ENCODE peak calls at places on chromosomes 1 and 21, in seven cellular contexts. G, J, K, L, C, N and T are unnamed samples.

GRCh38 chr1:243791586-243792267 is 58.3 kb downstream of the AKT3 start:
- DNase-seq in G (no peak), J (peak), K (no peak), L (no peak), C (no peak), N (no peak), T (no peak)

GRCh38 chr1:71473331-71473730 is 392.5 kb upstream of the ZRANB2 start:
- DNase-seq in G (no peak), J (no peak), K (no peak), L (no peak), C (no peak), N (no peak), T (no peak)

GRCh38 chr1:200429221-200429751 is 19.4 kb upstream of the ZNF281 start:
- DNase-seq in G (peak), J (no peak), K (no peak), L (no peak), C (no peak), N (no peak), T (peak)

GRCh38 chr1:214566158-214567104 is 15.0 kb upstream of the PTPN14 start:
- DNase-seq in G (peak), J (no peak), K (peak), L (peak), C (no peak), N (no peak), T (no peak)

GRCh38 chr1:50976890-50977574 is 7.0 kb downstream of the CDKN2C start:
- DNase-seq in G (peak), J (peak), K (peak), L (no peak), C (no peak), N (peak), T (peak)

GRCh38 chr1:93770640-93771039 is 89.0 kb upstream of the BCAR3 start:
- DNase-seq in G (no peak), J (no peak), K (no peak), L (no peak), C (no peak), N (no peak), T (no peak)

GRCh38 chr1:201072922-201073321 is 39.3 kb downstream of the CACNA1S start:
- DNase-seq in G (no peak), J (peak), K (no peak), L (no peak), C (no peak), N (no peak), T (no peak)

GRCh38 chr1:69263982-69264381 is 303.7 kb upstream of the LRRC7 start:
- DNase-seq in G (no peak), J (peak), K (no peak), L (no peak), C (no peak), N (peak), T (no peak)

GRCh38 chr21:45293726-45294401 is 6.2 kb upstream of the POFUT2 start:
- DNase-seq in G (no peak), J (no peak), K (no peak), L (no peak), C (peak), N (no peak), T (peak)

GRCh38 chr1:177943999-177944672 is 25.7 kb downstream of the SEC16B start:
- DNase-seq in G (no peak), J (no peak), K (no peak), L (no peak), C (no peak), N (no peak), T (no peak)

GRCh38 chr1:171433451-171433850 is 51.9 kb upstream of the PRRC2C start:
- DNase-seq in G (peak), J (no peak), K (no peak), L (peak), C (no peak), N (no peak), T (peak)

GRCh38 chr1:20483833-20484525 is 2.0 kb downstream of the CAMK2N1 start:
- DNase-seq in G (peak), J (peak), K (no peak), L (no peak), C (peak), N (no peak), T (peak)

GRCh38 chr1:998051-998821 is 1.7 kb downstream of the HES4 start:
- DNase-seq in G (no peak), J (no peak), K (no peak), L (no peak), C (peak), N (no peak), T (no peak)

GRCh38 chr1:183807549-183808168 is 2.7 kb downstream of the RGL1 start:
- DNase-seq in G (peak), J (peak), K (no peak), L (no peak), C (no peak), N (peak), T (peak)

GRCh38 chr1:220966874-220967631 is 87.8 kb downstream of the HLX start:
- DNase-seq in G (peak), J (no peak), K (no peak), L (no peak), C (no peak), N (no peak), T (no peak)

GRCh38 chr1:221606216-221606615 is 135.7 kb downstream of the DUSP10 start:
- DNase-seq in G (no peak), J (no peak), K (no peak), L (no peak), C (no peak), N (no peak), T (no peak)

GRCh38 chr1:203264052-203264501 is 34.6 kb upstream of the CHIT1 start:
- DNase-seq in G (no peak), J (no peak), K (no peak), L (no peak), C (no peak), N (no peak), T (no peak)

GRCh38 chr1:231536099-231536498 is 7.6 kb downstream of the TSNAX start:
- DNase-seq in G (no peak), J (no peak), K (no peak), L (no peak), C (no peak), N (no peak), T (no peak)

GRCh38 chr1:116472431-116472961 is 98.3 kb downstream of the CD58 start:
- DNase-seq in G (no peak), J (no peak), K (no peak), L (no peak), C (no peak), N (no peak), T (no peak)

GRCh38 chr1:206803221-206803730 is 31.0 kb upstream of the IL10 start:
- DNase-seq in G (no peak), J (no peak), K (peak), L (no peak), C (no peak), N (no peak), T (no peak)

GRCh38 chr21:37166733-37167132 is 93.7 kb downstream of the TTC3 start:
- DNase-seq in G (peak), J (no peak), K (no peak), L (no peak), C (no peak), N (no peak), T (no peak)

GRCh38 chr21:38819719-38820147 is 14.0 kb downstream of the ETS2 start:
- DNase-seq in G (peak), J (no peak), K (no peak), L (no peak), C (no peak), N (no peak), T (peak)

GRCh38 chr1:31607360-31607759 is 10.1 kb upstream of the HCRTR1 start:
- DNase-seq in G (no peak), J (no peak), K (no peak), L (no peak), C (no peak), N (no peak), T (no peak)

GRCh38 chr1:19028110-19028509 is 71.6 kb upstream of the IFFO2 start:
- DNase-seq in G (no peak), J (no peak), K (no peak), L (no peak), C (no peak), N (no peak), T (no peak)

GRCh38 chr1:14377386-14377785 is 221.1 kb upstream of the KAZN start:
- DNase-seq in G (no peak), J (no peak), K (no peak), L (no peak), C (no peak), N (no peak), T (no peak)

GRCh38 chr1:17655922-17656321 is 99.2 kb upstream of the ACTL8 start:
- DNase-seq in G (no peak), J (no peak), K (no peak), L (no peak), C (no peak), N (no peak), T (no peak)

GRCh38 chr1:84582802-84583587 is 8.8 kb upstream of the CTBS start:
- DNase-seq in G (no peak), J (no peak), K (no peak), L (no peak), C (no peak), N (no peak), T (peak)

GRCh38 chr1:100250807-100251206 is 1.2 kb upstream of the DBT start:
- DNase-seq in G (no peak), J (no peak), K (no peak), L (no peak), C (no peak), N (no peak), T (no peak)

GRCh38 chr1:175005085-175005783 is 5.5 kb downstream of the CACYBP start:
- DNase-seq in G (no peak), J (no peak), K (no peak), L (no peak), C (no peak), N (no peak), T (no peak)

GRCh38 chr1:234610582-234611152 is 689 bp upstream of the IRF2BP2 start:
- DNase-seq in G (peak), J (peak), K (peak), L (peak), C (peak), N (peak), T (peak)

GRCh38 chr1:206890690-206891089 is 6.6 kb upstream of the IL24 start:
- DNase-seq in G (peak), J (peak), K (no peak), L (no peak), C (no peak), N (peak), T (peak)

GRCh38 chr1:242185728-242186127 is 186.8 kb upstream of the MAP1LC3C start:
- DNase-seq in G (no peak), J (no peak), K (no peak), L (no peak), C (no peak), N (no peak), T (no peak)

GRCh38 chr1:116934586-116935207 is 25.0 kb downstream of the PTGFRN start:
- DNase-seq in G (no peak), J (no peak), K (no peak), L (no peak), C (no peak), N (no peak), T (no peak)

GRCh38 chr1:244347942-244348341 is 103.8 kb downstream of the ADSS2 start:
- DNase-seq in G (peak), J (no peak), K (no peak), L (no peak), C (no peak), N (no peak), T (peak)

GRCh38 chr1:244651956-244652698 is 799 bp upstream of the DESI2 start:
- DNase-seq in G (no peak), J (no peak), K (no peak), L (no peak), C (no peak), N (no peak), T (no peak)

GRCh38 chr1:30778979-30779293 is 21.4 kb upstream of the LAPTM5 start:
- DNase-seq in G (no peak), J (no peak), K (no peak), L (no peak), C (no peak), N (no peak), T (no peak)